ENCODE peak calls at places on chromosomes 12 and 14, in eight cellular contexts. One of them, this sample, is unnamed.

GRCh38 chr12:58710896-58711295 is 209.4 kb downstream of the LRIG3 start:
- DNase-seq in A549: no peak
- DNase-seq in transverse colon: no peak
- DNase-seq in IMR-90: no peak
- DNase-seq in endothelial cell of umbilical vein: no peak
- DNase-seq in ovary: no peak
- DNase-seq in suprapubic skin: no peak
- DNase-seq in GM12878: no peak
- DNase-seq in this sample: no peak

GRCh38 chr12:89335452-89336244 is 16.7 kb downstream of the DUSP6 start:
- DNase-seq in A549: no peak
- DNase-seq in transverse colon: no peak
- DNase-seq in IMR-90: no peak
- DNase-seq in endothelial cell of umbilical vein: no peak
- DNase-seq in ovary: no peak
- DNase-seq in suprapubic skin: no peak
- DNase-seq in GM12878: no peak
- DNase-seq in this sample: no peak

GRCh38 chr12:26369588-26369987 is 174.2 kb downstream of the SSPN start:
- DNase-seq in A549: peak
- DNase-seq in transverse colon: no peak
- DNase-seq in IMR-90: peak
- DNase-seq in endothelial cell of umbilical vein: no peak
- DNase-seq in ovary: peak
- DNase-seq in suprapubic skin: no peak
- DNase-seq in GM12878: no peak
- DNase-seq in this sample: no peak

GRCh38 chr12:42652048-42652447 is 62.5 kb upstream of the PRICKLE1 start:
- DNase-seq in A549: peak
- DNase-seq in transverse colon: no peak
- DNase-seq in IMR-90: no peak
- DNase-seq in endothelial cell of umbilical vein: no peak
- DNase-seq in ovary: no peak
- DNase-seq in suprapubic skin: no peak
- DNase-seq in GM12878: no peak
- DNase-seq in this sample: no peak

GRCh38 chr14:95623195-95623594 is 63.0 kb upstream of the TCL1B start:
- DNase-seq in A549: no peak
- DNase-seq in transverse colon: no peak
- DNase-seq in IMR-90: no peak
- DNase-seq in endothelial cell of umbilical vein: no peak
- DNase-seq in ovary: peak
- DNase-seq in suprapubic skin: no peak
- DNase-seq in GM12878: no peak
- DNase-seq in this sample: no peak

GRCh38 chr14:71783786-71784185 is 148.4 kb upstream of the RGS6 start:
- DNase-seq in A549: no peak
- DNase-seq in transverse colon: no peak
- DNase-seq in IMR-90: no peak
- DNase-seq in endothelial cell of umbilical vein: peak
- DNase-seq in ovary: no peak
- DNase-seq in suprapubic skin: no peak
- DNase-seq in GM12878: no peak
- DNase-seq in this sample: no peak

GRCh38 chr12:103877934-103878510 is 37.0 kb upstream of the NT5DC3 start:
- DNase-seq in A549: peak
- DNase-seq in transverse colon: peak
- DNase-seq in IMR-90: peak
- DNase-seq in endothelial cell of umbilical vein: peak
- DNase-seq in ovary: peak
- DNase-seq in suprapubic skin: no peak
- DNase-seq in GM12878: peak
- DNase-seq in this sample: peak

GRCh38 chr12:108752387-108752786 is 21.1 kb upstream of the CORO1C start:
- DNase-seq in A549: no peak
- DNase-seq in transverse colon: no peak
- DNase-seq in IMR-90: no peak
- DNase-seq in endothelial cell of umbilical vein: no peak
- DNase-seq in ovary: no peak
- DNase-seq in suprapubic skin: peak
- DNase-seq in GM12878: no peak
- DNase-seq in this sample: no peak

GRCh38 chr12:991350-992278 is 591 bp downstream of the ERC1 start:
- DNase-seq in A549: no peak
- DNase-seq in transverse colon: peak
- DNase-seq in IMR-90: peak
- DNase-seq in endothelial cell of umbilical vein: peak
- DNase-seq in ovary: peak
- DNase-seq in suprapubic skin: peak
- DNase-seq in GM12878: no peak
- DNase-seq in this sample: peak

GRCh38 chr12:989051-989450 is 2.0 kb upstream of the ERC1 start:
- DNase-seq in A549: no peak
- DNase-seq in transverse colon: no peak
- DNase-seq in IMR-90: no peak
- DNase-seq in endothelial cell of umbilical vein: no peak
- DNase-seq in ovary: no peak
- DNase-seq in suprapubic skin: no peak
- DNase-seq in GM12878: no peak
- DNase-seq in this sample: no peak

GRCh38 chr12:990308-990648 is 745 bp upstream of the ERC1 start:
- DNase-seq in A549: no peak
- DNase-seq in transverse colon: peak
- DNase-seq in IMR-90: peak
- DNase-seq in endothelial cell of umbilical vein: no peak
- DNase-seq in ovary: peak
- DNase-seq in suprapubic skin: peak
- DNase-seq in GM12878: no peak
- DNase-seq in this sample: peak

GRCh38 chr12:989751-990278 is 1.2 kb upstream of the ERC1 start:
- DNase-seq in A549: peak
- DNase-seq in transverse colon: peak
- DNase-seq in IMR-90: peak
- DNase-seq in endothelial cell of umbilical vein: peak
- DNase-seq in ovary: peak
- DNase-seq in suprapubic skin: no peak
- DNase-seq in GM12878: no peak
- DNase-seq in this sample: peak

DNA sequence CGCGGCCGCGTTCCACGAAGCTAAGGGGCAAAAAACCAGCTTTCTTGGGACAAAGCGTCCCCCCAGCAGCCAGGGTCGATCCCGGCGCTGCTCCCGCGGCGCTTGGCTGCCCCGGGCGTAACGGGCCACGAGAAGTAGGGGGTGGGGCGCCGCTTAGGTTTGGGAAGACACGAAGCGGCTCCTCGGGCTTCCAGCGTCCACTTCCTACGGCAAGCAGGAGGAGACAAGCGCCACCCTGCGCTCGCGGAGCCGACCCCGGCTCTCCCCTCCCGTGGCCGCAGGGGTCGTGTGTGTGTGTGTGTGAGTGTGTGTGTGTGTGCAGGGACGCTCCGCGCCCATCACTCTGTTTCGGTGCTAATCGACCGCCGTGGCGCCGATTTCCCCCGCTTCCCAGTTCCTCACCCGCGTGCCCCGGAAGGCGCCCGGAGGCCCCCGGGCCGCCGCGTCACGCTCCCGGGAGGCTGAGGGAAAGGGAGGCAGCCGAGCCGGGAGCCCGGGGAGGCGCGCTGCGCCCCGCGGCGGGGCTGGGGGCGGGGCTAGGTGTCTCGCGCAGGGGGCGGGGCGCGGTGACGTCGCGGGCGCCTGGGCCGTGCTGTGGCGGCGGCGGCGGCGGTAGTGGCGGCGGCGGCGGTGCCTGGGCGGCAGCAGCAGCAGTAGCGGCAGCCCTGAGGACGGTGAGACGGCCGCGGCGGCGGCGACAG is at the start of gene ERC1:
- DNase-seq in A549: peak
- DNase-seq in transverse colon: peak
- DNase-seq in IMR-90: peak
- DNase-seq in endothelial cell of umbilical vein: peak
- DNase-seq in ovary: peak
- DNase-seq in suprapubic skin: peak
- DNase-seq in GM12878: no peak
- DNase-seq in this sample: peak
- TF ChIP-seq POLR2A in A549: peak
- TF ChIP-seq POLR2A in transverse colon: peak
- TF ChIP-seq POLR2A in IMR-90: peak
- TF ChIP-seq POLR2A in endothelial cell of umbilical vein: peak
- TF ChIP-seq POLR2A in ovary: peak
- TF ChIP-seq POLR2A in suprapubic skin: no peak
- TF ChIP-seq POLR2A in GM12878: peak
- TF ChIP-seq POLR2A in this sample: peak

DNA sequence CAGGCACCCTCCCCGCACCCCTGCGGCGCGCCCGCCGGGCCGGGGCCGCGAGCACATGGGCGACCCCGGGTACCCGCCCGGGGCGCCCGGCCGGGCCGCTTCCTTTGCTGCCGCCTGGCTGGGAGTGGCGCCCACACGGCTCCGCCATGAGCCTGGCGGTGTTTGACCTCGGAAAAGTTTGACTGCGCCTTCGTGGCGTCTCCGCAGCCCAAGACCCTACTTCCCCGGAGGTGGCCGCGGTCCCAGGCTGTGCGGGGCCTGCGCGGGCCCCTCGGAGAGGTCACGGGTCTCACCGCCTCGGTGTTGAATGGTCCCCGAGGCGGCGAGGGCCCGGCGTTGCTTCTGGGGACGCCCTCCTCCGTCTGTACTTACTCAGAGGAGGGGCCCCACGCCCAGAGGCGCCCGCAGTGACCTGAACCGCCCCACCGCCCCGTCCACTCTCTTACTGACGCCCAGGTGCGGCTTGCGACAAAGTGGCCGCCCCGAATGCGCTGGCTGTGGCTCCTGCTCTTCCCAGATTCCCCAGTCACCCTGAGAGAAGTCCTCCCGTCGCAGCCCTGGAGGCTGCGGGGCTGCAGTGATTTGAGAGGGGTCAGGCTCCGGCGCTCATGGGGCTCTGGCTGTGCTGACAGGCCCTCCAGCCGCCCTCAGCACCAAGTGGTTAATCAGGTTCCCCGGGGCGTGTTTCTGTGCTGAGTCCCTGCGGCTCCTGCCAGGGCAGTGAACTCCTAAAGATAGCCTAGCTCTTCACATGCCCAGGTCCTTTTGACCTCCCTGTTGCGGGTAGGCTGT is 5.8 kb downstream of the KMT5A start:
- DNase-seq in A549: no peak
- DNase-seq in transverse colon: peak
- DNase-seq in IMR-90: no peak
- DNase-seq in endothelial cell of umbilical vein: peak
- DNase-seq in ovary: no peak
- DNase-seq in suprapubic skin: peak
- DNase-seq in GM12878: no peak
- DNase-seq in this sample: peak
- TF ChIP-seq CTCF in A549: no peak
- TF ChIP-seq CTCF in transverse colon: no peak
- TF ChIP-seq CTCF in IMR-90: peak
- TF ChIP-seq CTCF in endothelial cell of umbilical vein: no peak
- TF ChIP-seq CTCF in ovary: no peak
- TF ChIP-seq CTCF in suprapubic skin: no peak
- TF ChIP-seq CTCF in GM12878: no peak
- TF ChIP-seq CTCF in this sample: no peak

GRCh38 chr14:73955674-73956073 is 5.6 kb downstream of the COQ6 start:
- DNase-seq in A549: no peak
- DNase-seq in transverse colon: no peak
- DNase-seq in IMR-90: no peak
- DNase-seq in endothelial cell of umbilical vein: no peak
- DNase-seq in ovary: no peak
- DNase-seq in suprapubic skin: no peak
- DNase-seq in GM12878: no peak
- DNase-seq in this sample: no peak

GRCh38 chr14:73945159-73945670 is 4.7 kb downstream of the FAM161B start:
- DNase-seq in A549: no peak
- DNase-seq in transverse colon: peak
- DNase-seq in IMR-90: no peak
- DNase-seq in endothelial cell of umbilical vein: no peak
- DNase-seq in ovary: no peak
- DNase-seq in suprapubic skin: no peak
- DNase-seq in GM12878: no peak
- DNase-seq in this sample: no peak

GRCh38 chr14:73944432-73945158 is 5.3 kb downstream of the FAM161B start:
- DNase-seq in A549: no peak
- DNase-seq in transverse colon: peak
- DNase-seq in IMR-90: no peak
- DNase-seq in endothelial cell of umbilical vein: no peak
- DNase-seq in ovary: no peak
- DNase-seq in suprapubic skin: no peak
- DNase-seq in GM12878: no peak
- DNase-seq in this sample: no peak

GRCh38 chr14:73953731-73954130 is 3.6 kb downstream of the COQ6 start:
- DNase-seq in A549: no peak
- DNase-seq in transverse colon: no peak
- DNase-seq in IMR-90: no peak
- DNase-seq in endothelial cell of umbilical vein: no peak
- DNase-seq in ovary: no peak
- DNase-seq in suprapubic skin: no peak
- DNase-seq in GM12878: no peak
- DNase-seq in this sample: no peak

DNA sequence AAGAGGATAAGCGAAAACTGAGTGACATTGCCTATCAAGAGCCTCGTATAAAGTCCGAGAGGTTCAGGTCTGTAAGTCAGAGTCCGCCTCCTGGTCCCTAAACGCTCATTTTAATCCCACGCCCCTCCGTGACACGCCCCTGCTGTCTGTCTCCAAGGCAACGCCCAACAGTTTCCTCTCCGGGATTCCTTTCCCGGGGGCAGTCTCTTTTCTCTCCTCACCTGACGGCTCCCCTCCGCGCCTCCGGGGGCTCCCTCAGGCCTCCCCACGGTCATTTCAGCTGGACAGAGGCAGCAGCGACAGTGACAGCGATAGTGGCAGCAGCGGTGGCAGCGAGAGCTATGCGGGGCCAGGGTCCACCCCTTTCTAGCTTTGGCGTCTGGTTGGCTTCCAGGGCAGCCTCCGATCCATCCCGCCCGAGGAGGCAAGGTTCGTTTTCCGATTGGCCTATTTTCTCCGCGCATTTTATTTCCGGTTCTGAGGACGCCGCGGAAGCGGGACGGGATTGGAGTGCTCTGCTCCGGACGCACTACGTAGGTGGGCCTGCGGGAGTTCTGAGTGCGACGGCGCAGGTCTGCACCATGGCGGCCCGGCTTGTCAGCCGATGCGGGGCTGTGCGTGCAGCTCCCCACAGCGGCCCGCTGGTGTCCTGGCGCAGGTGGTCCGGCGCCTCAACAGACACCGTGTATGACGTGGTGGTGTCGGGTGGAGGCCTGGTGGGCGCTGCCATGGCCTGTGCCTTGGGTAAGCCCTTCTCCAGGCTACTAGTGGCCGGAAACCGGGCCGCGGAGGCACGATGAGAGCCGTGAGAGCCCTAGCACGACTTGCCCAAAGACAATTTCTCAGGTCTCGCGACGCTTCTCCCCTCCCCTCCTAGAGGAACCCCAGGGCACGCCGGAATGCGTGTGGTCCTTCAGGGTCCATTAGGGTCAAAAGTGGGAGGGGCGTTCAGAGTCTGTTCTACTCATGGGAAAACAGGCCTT is at the start of the genes COQ6 and FAM161B:
- DNase-seq in A549: peak
- DNase-seq in transverse colon: peak
- DNase-seq in IMR-90: peak
- DNase-seq in endothelial cell of umbilical vein: peak
- DNase-seq in ovary: peak
- DNase-seq in suprapubic skin: peak
- DNase-seq in GM12878: peak
- DNase-seq in this sample: peak
- TF ChIP-seq POLR2A in A549: peak
- TF ChIP-seq POLR2A in transverse colon: peak
- TF ChIP-seq POLR2A in IMR-90: peak
- TF ChIP-seq POLR2A in endothelial cell of umbilical vein: peak
- TF ChIP-seq POLR2A in ovary: peak
- TF ChIP-seq POLR2A in suprapubic skin: peak
- TF ChIP-seq POLR2A in GM12878: peak
- TF ChIP-seq POLR2A in this sample: peak

DNA sequence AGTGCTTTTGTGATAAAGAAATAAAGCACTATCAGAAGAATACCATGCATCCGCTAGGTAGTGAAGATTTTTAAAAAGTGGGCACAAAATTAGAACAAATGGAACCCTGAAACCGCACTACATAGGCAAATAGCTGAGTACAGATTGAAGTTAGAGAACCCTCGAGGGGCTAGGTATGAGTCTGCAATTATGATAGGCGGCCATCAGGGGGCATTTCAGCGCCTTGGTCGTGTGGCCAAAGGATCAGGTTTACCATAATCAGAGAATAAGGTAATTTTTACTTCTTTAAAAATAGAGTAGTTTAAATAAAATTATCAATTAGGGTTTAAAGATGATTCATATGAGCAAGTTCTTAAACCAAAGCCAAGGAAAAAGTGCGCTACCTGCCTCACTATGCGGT is 129.8 kb downstream of the TMX1 start:
- DNase-seq in A549: peak
- DNase-seq in transverse colon: no peak
- DNase-seq in IMR-90: no peak
- DNase-seq in endothelial cell of umbilical vein: peak
- DNase-seq in ovary: no peak
- DNase-seq in suprapubic skin: no peak
- DNase-seq in GM12878: no peak
- DNase-seq in this sample: no peak
- TF ChIP-seq CTCF in A549: peak
- TF ChIP-seq CTCF in transverse colon: peak
- TF ChIP-seq CTCF in IMR-90: no peak
- TF ChIP-seq CTCF in endothelial cell of umbilical vein: peak
- TF ChIP-seq CTCF in ovary: no peak
- TF ChIP-seq CTCF in suprapubic skin: no peak
- TF ChIP-seq CTCF in GM12878: peak
- TF ChIP-seq CTCF in this sample: no peak

This sample was measured in thyroid gland.